ENCODE peak calls at places on chromosomes 1 and 21, in five cellular contexts. Y is stimulated activated CD4-positive, alpha-beta T cell treated with anti-CD3 and anti-CD28 coated beads, Interleukin-2, amount 100 ng/mL, for 4 hours; C is NCI-H2171; J is body of pancreas; I is M059J. Q is an unnamed sample.
A peak's percentile ranks its signal among the peaks of the same experiment; 100 is the strongest.

GRCh38 chr1:94327001-94327685 is 89.8 kb upstream of the ARHGAP29 start:
- DNase-seq in Y (no peak), C (no peak), J (peak; percentile 24), I (peak; percentile 86), Q (no peak)

GRCh38 chr1:182330303-182330702 is 61.3 kb downstream of the GLUL start:
- DNase-seq in Y (no peak), C (no peak), J (peak; percentile 45), I (peak; percentile 19), Q (no peak)

GRCh38 chr1:64320470-64320869 is 117.0 kb downstream of the UBE2U start:
- DNase-seq in Y (no peak), C (no peak), J (no peak), I (peak; percentile 27), Q (no peak)

GRCh38 chr21:44353200-44353970 is at the start of gene TRPM2:
- DNase-seq in Y (no peak), C (peak; percentile 17), J (peak; percentile 35), I (no peak), Q (no peak)

GRCh38 chr21:35933466-35933865 is 126.9 kb downstream of the SETD4 start:
- DNase-seq in Y (no peak), C (no peak), J (no peak), I (peak; percentile 94), Q (peak; percentile 3)

GRCh38 chr1:5620997-5621396 is 371.2 kb downstream of the NPHP4 start:
- DNase-seq in Y (no peak), C (no peak), J (peak; percentile 33), I (peak; percentile 41), Q (no peak)

GRCh38 chr1:228282329-228283042 is 74.6 kb downstream of the OBSCN start:
- DNase-seq in Y (no peak), C (no peak), J (no peak), I (peak; percentile 74), Q (no peak)

GRCh38 chr1:59116920-59117542 is 179.9 kb upstream of the FGGY start:
- DNase-seq in Y (no peak), C (no peak), J (no peak), I (peak; percentile 78), Q (no peak)

GRCh38 chr1:58084266-58084665 is 462.3 kb downstream of the OMA1 start:
- DNase-seq in Y (no peak), C (no peak), J (no peak), I (peak; percentile 12), Q (no peak)

GRCh38 chr21:15093216-15093615 is 28.4 kb upstream of the NRIP1 start:
- DNase-seq in Y (no peak), C (no peak), J (no peak), I (no peak), Q (no peak)

GRCh38 chr1:61162513-61163274 is 80.3 kb downstream of the NFIA start:
- DNase-seq in Y (no peak), C (no peak), J (no peak), I (no peak), Q (no peak)

GRCh38 chr1:21308847-21309652 is 18.8 kb upstream of the ECE1 start:
- DNase-seq in Y (no peak), C (no peak), J (peak; percentile 78), I (peak; percentile 62), Q (no peak)

GRCh38 chr1:48450505-48450904 is 21.5 kb downstream of the SPATA6 start:
- DNase-seq in Y (no peak), C (no peak), J (no peak), I (no peak), Q (no peak)

GRCh38 chr1:180435566-180435965 is 66.8 kb downstream of the ACBD6 start:
- DNase-seq in Y (no peak), C (no peak), J (no peak), I (no peak), Q (no peak)

GRCh38 chr1:6438047-6438525 is 13.5 kb downstream of the ESPN start:
- DNase-seq in Y (peak; percentile 61), C (peak; percentile 34), J (peak; percentile 79), I (peak; percentile 64), Q (peak; percentile 63)

GRCh38 chr1:178093958-178094751 is at the start of gene RASAL2:
- DNase-seq in Y (no peak), C (peak; percentile 1), J (peak; percentile 72), I (peak; percentile 74), Q (peak; percentile 80)

GRCh38 chr21:26810266-26810665 is 34.9 kb downstream of the ADAMTS1 start:
- DNase-seq in Y (no peak), C (no peak), J (no peak), I (no peak), Q (no peak)

GRCh38 chr1:17196496-17197180 is 8.3 kb upstream of the PADI1 start:
- DNase-seq in Y (no peak), C (no peak), J (no peak), I (no peak), Q (no peak)

Q was measured in substantia nigra.